ENCODE peak calls at places on chromosome 5, in seven cellular contexts. One of them, this sample, is unnamed.

GRCh38 chr5:133819977-133820471 is 148.4 kb downstream of the C5orf15 start:
- DNase-seq in globus pallidus: no peak
- DNase-seq in neural progenitor cell: no peak
- DNase-seq in Right ventricle myocardium superior: no peak
- DNase-seq in fibroblast of the aortic adventitia: no peak
- DNase-seq in breast epithelium: no peak
- DNase-seq in colonic mucosa: no peak
- DNase-seq in this sample: peak; percentile 40

GRCh38 chr5:76462097-76462702 is 59.1 kb downstream of the IQGAP2 start:
- DNase-seq in globus pallidus: no peak
- DNase-seq in neural progenitor cell: no peak
- DNase-seq in Right ventricle myocardium superior: no peak
- DNase-seq in fibroblast of the aortic adventitia: no peak
- DNase-seq in breast epithelium: no peak
- DNase-seq in colonic mucosa: peak; percentile 57
- DNase-seq in this sample: no peak

GRCh38 chr5:113524927-113525326 is 11.4 kb downstream of the YTHDC2 start:
- DNase-seq in globus pallidus: no peak
- DNase-seq in neural progenitor cell: no peak
- DNase-seq in Right ventricle myocardium superior: no peak
- DNase-seq in fibroblast of the aortic adventitia: no peak
- DNase-seq in breast epithelium: no peak
- DNase-seq in colonic mucosa: no peak
- DNase-seq in this sample: no peak

GRCh38 chr5:53463909-53464621 is 16.4 kb upstream of the FST start:
- DNase-seq in globus pallidus: no peak
- DNase-seq in neural progenitor cell: no peak
- DNase-seq in Right ventricle myocardium superior: no peak
- DNase-seq in fibroblast of the aortic adventitia: no peak
- DNase-seq in breast epithelium: no peak
- DNase-seq in colonic mucosa: no peak
- DNase-seq in this sample: no peak

GRCh38 chr5:94908889-94909480 is 290.5 kb downstream of the SLF1 start:
- DNase-seq in globus pallidus: peak; percentile 11
- DNase-seq in neural progenitor cell: peak; percentile 50
- DNase-seq in Right ventricle myocardium superior: no peak
- DNase-seq in fibroblast of the aortic adventitia: peak; percentile 64
- DNase-seq in breast epithelium: no peak
- DNase-seq in colonic mucosa: no peak
- DNase-seq in this sample: peak; percentile 79

GRCh38 chr5:103847060-103847459 is 284.5 kb upstream of the NUDT12 start:
- DNase-seq in globus pallidus: no peak
- DNase-seq in neural progenitor cell: no peak
- DNase-seq in Right ventricle myocardium superior: no peak
- DNase-seq in fibroblast of the aortic adventitia: no peak
- DNase-seq in breast epithelium: no peak
- DNase-seq in colonic mucosa: no peak
- DNase-seq in this sample: no peak

GRCh38 chr5:178839319-178839704 is 20.4 kb upstream of the ZNF354B start:
- DNase-seq in globus pallidus: peak; percentile 16
- DNase-seq in neural progenitor cell: peak; percentile 82
- DNase-seq in Right ventricle myocardium superior: peak; percentile 70
- DNase-seq in fibroblast of the aortic adventitia: no peak
- DNase-seq in breast epithelium: peak; percentile 61
- DNase-seq in colonic mucosa: peak; percentile 62
- DNase-seq in this sample: peak; percentile 20

GRCh38 chr5:62376064-62376463 is 27.6 kb downstream of the DIMT1 start:
- DNase-seq in globus pallidus: no peak
- DNase-seq in neural progenitor cell: no peak
- DNase-seq in Right ventricle myocardium superior: no peak
- DNase-seq in fibroblast of the aortic adventitia: no peak
- DNase-seq in breast epithelium: no peak
- DNase-seq in colonic mucosa: no peak
- DNase-seq in this sample: no peak

GRCh38 chr5:66452109-66452508 is 144.1 kb upstream of the MAST4 start:
- DNase-seq in globus pallidus: no peak
- DNase-seq in neural progenitor cell: peak; percentile 8
- DNase-seq in Right ventricle myocardium superior: no peak
- DNase-seq in fibroblast of the aortic adventitia: no peak
- DNase-seq in breast epithelium: no peak
- DNase-seq in colonic mucosa: no peak
- DNase-seq in this sample: no peak

GRCh38 chr5:132227485-132228240 is at the start of gene P4HA2:
- DNase-seq in globus pallidus: peak; percentile 51
- DNase-seq in neural progenitor cell: peak; percentile 86
- DNase-seq in Right ventricle myocardium superior: peak; percentile 91
- DNase-seq in fibroblast of the aortic adventitia: peak; percentile 70
- DNase-seq in breast epithelium: peak; percentile 69
- DNase-seq in colonic mucosa: peak; percentile 91
- DNase-seq in this sample: peak; percentile 89

GRCh38 chr5:87300744-87301143 is 33.1 kb downstream of the RASA1 start:
- DNase-seq in globus pallidus: no peak
- DNase-seq in neural progenitor cell: no peak
- DNase-seq in Right ventricle myocardium superior: no peak
- DNase-seq in fibroblast of the aortic adventitia: peak; percentile 82
- DNase-seq in breast epithelium: no peak
- DNase-seq in colonic mucosa: no peak
- DNase-seq in this sample: peak; percentile 89

GRCh38 chr5:138753794-138754698 is 821 bp downstream of the CTNNA1 start:
- DNase-seq in globus pallidus: peak; percentile 79
- DNase-seq in neural progenitor cell: peak; percentile 81
- DNase-seq in Right ventricle myocardium superior: peak; percentile 97
- DNase-seq in fibroblast of the aortic adventitia: peak; percentile 96
- DNase-seq in breast epithelium: peak; percentile 92
- DNase-seq in colonic mucosa: peak; percentile 95
- DNase-seq in this sample: peak; percentile 95

GRCh38 chr5:159040181-159040580 is 59.5 kb downstream of the EBF1 start:
- DNase-seq in globus pallidus: no peak
- DNase-seq in neural progenitor cell: no peak
- DNase-seq in Right ventricle myocardium superior: no peak
- DNase-seq in fibroblast of the aortic adventitia: no peak
- DNase-seq in breast epithelium: no peak
- DNase-seq in colonic mucosa: no peak
- DNase-seq in this sample: no peak

GRCh38 chr5:74063821-74064598 is 438.0 kb downstream of the ARHGEF28 start:
- DNase-seq in globus pallidus: no peak
- DNase-seq in neural progenitor cell: no peak
- DNase-seq in Right ventricle myocardium superior: no peak
- DNase-seq in fibroblast of the aortic adventitia: peak; percentile 60
- DNase-seq in breast epithelium: no peak
- DNase-seq in colonic mucosa: peak; percentile 25
- DNase-seq in this sample: peak; percentile 37

GRCh38 chr5:159912033-159912800 is 4.1 kb upstream of the ADRA1B start:
- DNase-seq in globus pallidus: no peak
- DNase-seq in neural progenitor cell: no peak
- DNase-seq in Right ventricle myocardium superior: no peak
- DNase-seq in fibroblast of the aortic adventitia: peak; percentile 88
- DNase-seq in breast epithelium: no peak
- DNase-seq in colonic mucosa: no peak
- DNase-seq in this sample: peak; percentile 85

GRCh38 chr5:133196441-133197085 is 144.8 kb downstream of the HSPA4 start:
- DNase-seq in globus pallidus: no peak
- DNase-seq in neural progenitor cell: no peak
- DNase-seq in Right ventricle myocardium superior: no peak
- DNase-seq in fibroblast of the aortic adventitia: no peak
- DNase-seq in breast epithelium: no peak
- DNase-seq in colonic mucosa: no peak
- DNase-seq in this sample: no peak

GRCh38 chr5:167582263-167582662 is 709.2 kb upstream of the WWC1 start:
- DNase-seq in globus pallidus: no peak
- DNase-seq in neural progenitor cell: no peak
- DNase-seq in Right ventricle myocardium superior: no peak
- DNase-seq in fibroblast of the aortic adventitia: peak; percentile 48
- DNase-seq in breast epithelium: no peak
- DNase-seq in colonic mucosa: no peak
- DNase-seq in this sample: peak; percentile 71

GRCh38 chr5:138605254-138605972 is 30.2 kb upstream of the HSPA9 start:
- DNase-seq in globus pallidus: no peak
- DNase-seq in neural progenitor cell: no peak
- DNase-seq in Right ventricle myocardium superior: no peak
- DNase-seq in fibroblast of the aortic adventitia: no peak
- DNase-seq in breast epithelium: no peak
- DNase-seq in colonic mucosa: no peak
- DNase-seq in this sample: no peak

GRCh38 chr5:154683101-154683757 is 71.9 kb upstream of the LARP1 start:
- DNase-seq in globus pallidus: no peak
- DNase-seq in neural progenitor cell: no peak
- DNase-seq in Right ventricle myocardium superior: no peak
- DNase-seq in fibroblast of the aortic adventitia: no peak
- DNase-seq in breast epithelium: peak; percentile 24
- DNase-seq in colonic mucosa: no peak
- DNase-seq in this sample: no peak

GRCh38 chr5:73515232-73515631 is 17.0 kb downstream of the BTF3 start:
- DNase-seq in globus pallidus: no peak
- DNase-seq in neural progenitor cell: no peak
- DNase-seq in Right ventricle myocardium superior: no peak
- DNase-seq in fibroblast of the aortic adventitia: no peak
- DNase-seq in breast epithelium: peak; percentile 74
- DNase-seq in colonic mucosa: peak; percentile 73
- DNase-seq in this sample: no peak

GRCh38 chr5:91296691-91297143 is 86.4 kb downstream of the ARRDC3 start:
- DNase-seq in globus pallidus: no peak
- DNase-seq in neural progenitor cell: no peak
- DNase-seq in Right ventricle myocardium superior: peak; percentile 88
- DNase-seq in fibroblast of the aortic adventitia: peak; percentile 97
- DNase-seq in breast epithelium: peak; percentile 88
- DNase-seq in colonic mucosa: no peak
- DNase-seq in this sample: peak; percentile 78

GRCh38 chr5:10279328-10279727 is 28.4 kb downstream of the CMBL start:
- DNase-seq in globus pallidus: no peak
- DNase-seq in neural progenitor cell: no peak
- DNase-seq in Right ventricle myocardium superior: no peak
- DNase-seq in fibroblast of the aortic adventitia: no peak
- DNase-seq in breast epithelium: no peak
- DNase-seq in colonic mucosa: no peak
- DNase-seq in this sample: no peak

GRCh38 chr5:33892419-33893151 is 795 bp upstream of the ADAMTS12 start:
- DNase-seq in globus pallidus: no peak
- DNase-seq in neural progenitor cell: peak; percentile 68
- DNase-seq in Right ventricle myocardium superior: no peak
- DNase-seq in fibroblast of the aortic adventitia: peak; percentile 99
- DNase-seq in breast epithelium: peak; percentile 37
- DNase-seq in colonic mucosa: no peak
- DNase-seq in this sample: peak; percentile 95

GRCh38 chr5:124736814-124737186 is 9.6 kb downstream of the ZNF608 start:
- DNase-seq in globus pallidus: no peak
- DNase-seq in neural progenitor cell: no peak
- DNase-seq in Right ventricle myocardium superior: no peak
- DNase-seq in fibroblast of the aortic adventitia: no peak
- DNase-seq in breast epithelium: no peak
- DNase-seq in colonic mucosa: no peak
- DNase-seq in this sample: no peak

GRCh38 chr5:4963265-4963664 is 176.9 kb upstream of the ADAMTS16 start:
- DNase-seq in globus pallidus: no peak
- DNase-seq in neural progenitor cell: no peak
- DNase-seq in Right ventricle myocardium superior: no peak
- DNase-seq in fibroblast of the aortic adventitia: no peak
- DNase-seq in breast epithelium: no peak
- DNase-seq in colonic mucosa: no peak
- DNase-seq in this sample: no peak

GRCh38 chr5:75677607-75678006 is 39.6 kb downstream of the POC5 start:
- DNase-seq in globus pallidus: no peak
- DNase-seq in neural progenitor cell: no peak
- DNase-seq in Right ventricle myocardium superior: no peak
- DNase-seq in fibroblast of the aortic adventitia: no peak
- DNase-seq in breast epithelium: no peak
- DNase-seq in colonic mucosa: no peak
- DNase-seq in this sample: no peak

GRCh38 chr5:138936225-138936967 is 61.3 kb upstream of the LRRTM2 start:
- DNase-seq in globus pallidus: no peak
- DNase-seq in neural progenitor cell: no peak
- DNase-seq in Right ventricle myocardium superior: no peak
- DNase-seq in fibroblast of the aortic adventitia: no peak
- DNase-seq in breast epithelium: peak; percentile 37
- DNase-seq in colonic mucosa: no peak
- DNase-seq in this sample: no peak